ENCODE peak calls at places on chromosomes 5 and 9, in ten cellular contexts. Z is neural progenitor cell; J is GM23248; O is psoas muscle; Y is posterior cingulate gyrus; L is MM.1S; K is right atrium auricular region; B is type B pancreatic cell; H is tibial nerve; S is activated effector memory CD4-positive, alpha-beta T cell treated with Interleukin-2 at 50 U/mL for 16 hours. E is an unnamed sample.

GRCh38 chr9:136545065-136545965 is 533 bp downstream of the NOTCH1 start:
- DNase-seq in K (no peak), O (no peak), Z (peak), L (peak), B (no peak), J (peak), S (peak), Y (no peak), H (no peak), E (no peak)

GRCh38 chr9:69379250-69379982 is 54.4 kb downstream of the ENTREP1 start:
- DNase-seq in K (no peak), L (no peak), O (peak), Z (no peak), B (no peak), J (peak), S (no peak), H (no peak), Y (no peak), E (no peak)

GRCh38 chr9:85089188-85089969 is 419.9 kb downstream of the NTRK2 start:
- DNase-seq in J (no peak), O (no peak), H (no peak), K (no peak), Y (no peak), Z (no peak), L (peak), B (no peak), S (no peak), E (no peak)

GRCh38 chr9:72509635-72510034 is 11.8 kb upstream of the TMC1 start:
- DNase-seq in J (peak), Y (no peak), S (no peak), K (no peak), Z (no peak), B (no peak), O (no peak), L (no peak), H (no peak), E (no peak)

GRCh38 chr9:93582115-93582514 is 5.7 kb downstream of the PHF2 start:
- DNase-seq in S (no peak), J (peak), K (peak), H (no peak), O (no peak), L (no peak), Y (no peak), B (no peak), Z (no peak), E (no peak)

GRCh38 chr9:104788251-104788650 is 24.3 kb downstream of the NIPSNAP3B start:
- DNase-seq in S (no peak), K (no peak), Z (no peak), J (no peak), Y (no peak), B (no peak), O (no peak), H (no peak), L (no peak), E (no peak)

GRCh38 chr5:82561786-82562185 is 283.6 kb upstream of the RPS23 start:
- DNase-seq in H (no peak), O (no peak), Y (no peak), L (no peak), K (no peak), J (no peak), S (no peak), B (no peak), Z (no peak), E (no peak)

GRCh38 chr5:142432961-142433360 is 108.1 kb upstream of the SPRY4 start:
- DNase-seq in S (peak), H (no peak), J (no peak), K (no peak), O (no peak), Y (no peak), L (no peak), Z (no peak), B (no peak), E (no peak)

GRCh38 chr9:79382468-79382867 is 189.3 kb upstream of the TLE4 start:
- DNase-seq in J (no peak), O (no peak), Y (no peak), S (no peak), L (no peak), B (no peak), Z (no peak), K (no peak), H (no peak), E (no peak)

GRCh38 chr5:35854248-35854647 is 2.4 kb upstream of the IL7R start:
- DNase-seq in K (no peak), J (no peak), H (no peak), Y (no peak), O (no peak), Z (no peak), B (no peak), L (no peak), S (peak), E (no peak)

E was measured in omental fat pad.